ENCODE peak calls at places on chromosomes 12 and 14, in seven cellular contexts. L is esophagus squamous epithelium, N is stomach, I is uterus, R is endothelial cell of umbilical vein, Q is adrenal gland, D is transverse colon. Z is an unnamed sample. For H3K27me3, the result is how much of the 10 kb centered on the place peaks cover.

GRCh38 chr14:74503973-74504335 is 10.4 kb downstream of the ISCA2 start:
- DNase-seq in L (no peak), N (no peak), I (no peak), R (no peak), Q (no peak), D (no peak), Z (no peak)

GRCh38 chr14:62329427-62329826 is 567.2 kb downstream of the SNAPC1 start:
- DNase-seq in L (no peak), N (no peak), I (no peak), R (no peak), Q (no peak), D (no peak), Z (no peak)

GRCh38 chr12:111789779-111790178 is 23.0 kb downstream of the ALDH2 start:
- DNase-seq in L (no peak), N (no peak), I (no peak), R (no peak), Q (no peak), D (no peak), Z (no peak)

GRCh38 chr12:48973531-48973930 is 2.0 kb upstream of the WNT10B start:
- DNase-seq in L (no peak), N (no peak), I (no peak), R (no peak), Q (no peak), D (no peak), Z (no peak)

GRCh38 chr14:101118746-101119610 is 215.5 kb upstream of the RTL1 start:
- DNase-seq in L (no peak), N (peak), I (no peak), R (no peak), Q (peak), D (no peak), Z (peak)

GRCh38 chr12:123929869-123930583 is 42.6 kb downstream of the CCDC92 start:
- DNase-seq in L (no peak), N (no peak), I (no peak), R (no peak), Q (no peak), D (no peak), Z (no peak)

GRCh38 chr14:51394391-51394790 is 154.3 kb downstream of the TMX1 start:
- DNase-seq in L (no peak), N (no peak), I (no peak), R (peak), Q (no peak), D (no peak), Z (no peak)

GRCh38 chr14:44979740-44980346 is 17.9 kb downstream of the TOGARAM1 start:
- DNase-seq in L (no peak), N (peak), I (peak), R (peak), Q (peak), D (no peak), Z (no peak)

DNA sequence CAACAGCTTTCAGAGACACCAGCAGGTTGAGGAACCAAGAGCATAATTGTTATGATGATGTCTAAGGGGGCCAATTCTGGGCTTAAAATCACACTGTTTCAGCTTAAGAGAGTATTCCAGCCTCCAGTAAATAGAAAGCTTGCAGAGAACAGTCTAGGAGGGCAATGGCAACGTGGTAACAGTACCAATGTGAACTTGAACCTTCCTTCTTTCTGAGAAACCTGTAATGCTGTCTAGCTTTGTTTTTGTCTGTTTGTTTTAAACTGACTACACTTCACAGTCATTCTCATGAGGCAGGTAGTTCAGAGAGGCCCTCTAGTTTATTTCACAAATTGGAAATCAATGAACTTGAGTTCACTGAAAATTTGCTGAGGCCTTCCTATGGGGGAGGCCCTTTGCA is 2.9 kb upstream of the ATP2A2 start:
- DNase-seq in L (no peak), N (no peak), I (no peak), R (no peak), Q (no peak), D (no peak), Z (no peak)
- H3K4me3 ChIP-seq in L (no peak), N (no peak), I (no peak), R (no peak), Q (no peak), D (no peak), Z (no peak)

GRCh38 chr12:39442895-39443703 is at the start of gene KIF21A:
- DNase-seq in L (peak), N (peak), I (peak), R (peak), Q (peak), D (peak), Z (peak)
- TF ChIP-seq POLR2A in L (no peak), N (no peak), I (peak), R (peak), Q (peak), D (peak), Z (peak)

GRCh38 chr14:95700221-95700976 is 13.5 kb downstream of the TCL1A start:
- DNase-seq in L (no peak), N (no peak), I (no peak), R (no peak), Q (no peak), D (no peak), Z (no peak)
- H3K27me3 ChIP-seq in L (under half), N (under half), I (under half), R (under half), Q (under half), D (under half), Z (under half)

DNA sequence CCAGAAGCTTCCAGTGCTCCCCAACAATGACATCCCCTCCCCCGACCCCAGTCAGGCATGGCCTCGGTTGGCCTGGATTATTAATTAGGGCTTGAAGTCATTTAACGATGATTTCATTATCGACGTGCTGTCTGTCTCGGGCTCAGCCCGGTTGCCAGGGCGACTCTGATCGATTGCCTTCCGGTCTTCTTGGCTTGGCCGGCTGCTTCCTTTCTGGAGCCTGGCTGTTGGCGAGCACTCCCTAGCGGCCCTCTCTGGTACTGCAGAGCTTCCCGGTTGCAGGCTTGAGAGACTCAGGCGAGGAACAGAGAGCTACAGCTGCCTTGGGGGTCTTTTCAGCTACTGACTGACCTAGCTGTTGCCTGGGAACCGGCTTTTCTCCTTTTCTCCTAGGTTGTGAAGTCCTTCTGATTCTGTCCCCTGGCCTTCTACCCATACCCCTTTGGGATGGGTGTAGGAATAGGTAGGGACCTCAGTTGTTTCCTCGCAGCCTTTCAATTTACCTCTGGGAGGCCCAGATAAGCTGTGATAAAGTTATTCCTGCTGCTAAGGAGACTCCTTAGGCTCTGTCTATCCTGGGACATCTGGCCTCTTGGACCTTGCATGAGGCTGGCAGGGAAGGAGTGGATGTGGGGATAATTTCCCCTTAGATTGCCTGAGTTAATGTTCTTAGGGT is 5.5 kb upstream of the CISTR start:
- DNase-seq in L (no peak), N (peak), I (peak), R (peak), Q (peak), D (peak), Z (peak)
- H3K4me3 ChIP-seq in L (no peak), N (no peak), I (no peak), R (no peak), Q (peak), D (no peak), Z (no peak)

GRCh38 chr14:49633650-49634546 is 1.1 kb downstream of the DNAAF2 start:
- DNase-seq in L (peak), N (peak), I (peak), R (peak), Q (peak), D (peak), Z (peak)

GRCh38 chr14:49636866-49637265 is 1.8 kb upstream of the DNAAF2 start:
- DNase-seq in L (no peak), N (no peak), I (no peak), R (no peak), Q (no peak), D (no peak), Z (no peak)

GRCh38 chr14:49637534-49638078 is 2.6 kb upstream of the DNAAF2 start:
- DNase-seq in L (no peak), N (no peak), I (no peak), R (no peak), Q (no peak), D (no peak), Z (no peak)

GRCh38 chr14:49634547-49635334 is at the start of gene DNAAF2:
- DNase-seq in L (peak), N (peak), I (peak), R (peak), Q (peak), D (peak), Z (peak)
- TF ChIP-seq POLR2A in L (no peak), N (no peak), I (no peak), R (peak), Q (peak), D (no peak), Z (no peak)

DNA sequence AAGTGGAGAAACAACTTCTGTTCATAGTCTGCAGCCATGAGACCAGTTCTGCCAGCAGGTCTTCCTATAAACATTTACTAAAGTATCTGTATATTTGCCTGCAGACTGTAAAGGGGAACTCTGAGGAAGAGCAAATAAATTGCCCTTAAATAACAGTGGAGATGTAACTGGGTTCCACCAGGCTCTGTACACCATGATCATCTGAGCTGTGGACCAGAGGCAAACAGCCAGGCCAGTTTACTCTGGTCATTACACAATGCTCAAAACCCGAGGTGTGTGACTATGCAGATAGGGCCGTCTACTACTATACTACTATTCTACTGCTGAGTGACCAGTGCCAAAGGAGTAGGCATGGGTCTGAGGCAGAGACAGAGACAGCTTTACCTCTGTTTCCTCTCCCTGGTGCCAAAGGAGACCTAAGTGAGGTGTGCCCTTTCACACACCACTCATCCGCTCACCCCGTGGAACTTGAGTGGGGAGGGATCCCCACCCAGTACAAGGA is 21.2 kb upstream of the CERS5 start:
- DNase-seq in L (no peak), N (no peak), I (peak), R (no peak), Q (no peak), D (no peak), Z (no peak)
- H3K27me3 ChIP-seq in L (under half), N (under half), I (under half), R (under half), Q (under half), D (under half), Z (under half)

DNA sequence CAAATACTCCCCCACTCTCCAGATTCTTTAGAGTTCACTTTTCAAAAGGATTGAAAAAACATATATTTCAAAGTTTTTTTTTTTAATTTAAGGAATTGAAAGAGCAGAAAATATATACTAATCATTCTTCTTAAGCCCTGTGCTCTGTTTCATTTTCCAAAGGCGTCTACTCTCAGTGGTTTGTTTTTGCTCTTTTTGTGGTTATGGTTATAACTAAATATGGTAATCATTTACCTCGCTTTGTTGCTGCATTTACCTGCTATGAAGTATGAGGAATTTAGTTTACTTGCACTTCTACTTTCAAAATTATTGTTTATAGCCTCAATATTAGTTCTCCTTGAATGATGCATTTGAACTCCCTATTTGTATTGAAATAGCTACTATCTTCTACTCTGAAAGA is 55.9 kb upstream of the LRRK2 start:
- DNase-seq in L (no peak), N (no peak), I (no peak), R (no peak), Q (no peak), D (no peak), Z (no peak)
- H3K4me3 ChIP-seq in L (no peak), N (no peak), I (no peak), R (no peak), Q (no peak), D (no peak), Z (no peak)

GRCh38 chr12:52278931-52279682 is 4.7 kb downstream of the KRT86 start:
- DNase-seq in L (no peak), N (peak), I (peak), R (peak), Q (peak), D (peak), Z (peak)

GRCh38 chr12:52279683-52280318 is 5.4 kb downstream of the KRT86 start:
- DNase-seq in L (no peak), N (peak), I (no peak), R (no peak), Q (peak), D (no peak), Z (no peak)

GRCh38 chr12:52280796-52281560 is 6.5 kb downstream of the KRT86 start:
- DNase-seq in L (no peak), N (peak), I (peak), R (no peak), Q (peak), D (peak), Z (peak)

GRCh38 chr12:52278530-52278929 is 4.1 kb downstream of the KRT86 start:
- DNase-seq in L (no peak), N (peak), I (no peak), R (no peak), Q (no peak), D (no peak), Z (no peak)

DNA sequence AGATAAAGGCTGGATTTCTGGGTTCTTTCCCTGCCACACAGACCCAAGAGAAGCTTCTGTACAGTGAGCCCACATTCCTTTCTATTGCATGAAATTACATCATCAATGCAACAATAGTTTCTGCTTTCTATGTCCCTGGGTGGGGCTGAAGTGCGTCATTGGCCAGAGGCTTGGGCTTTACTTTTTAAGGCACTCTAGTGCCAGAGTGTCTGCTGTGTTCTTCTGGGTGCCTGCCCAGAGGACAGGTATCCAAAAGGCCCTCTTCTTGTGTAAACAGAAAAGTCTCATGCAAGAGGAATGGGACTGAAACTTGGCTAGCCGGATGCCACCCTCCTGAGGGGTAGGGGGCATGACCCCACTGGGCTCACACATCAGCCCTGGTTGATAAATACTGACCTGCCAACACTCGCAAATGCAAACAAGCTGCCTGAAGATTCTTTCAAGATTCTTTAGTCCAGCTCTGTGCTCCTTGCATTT is 5.9 kb downstream of the KRT86 start:
- DNase-seq in L (no peak), N (peak), I (peak), R (peak), Q (peak), D (peak), Z (no peak)
- TF ChIP-seq POLR2A in L (no peak), N (no peak), I (no peak), R (no peak), Q (no peak), D (no peak), Z (no peak)

GRCh38 chr14:36950812-36951211 is 221.6 kb downstream of the SLC25A21 start:
- DNase-seq in L (no peak), N (no peak), I (no peak), R (no peak), Q (no peak), D (no peak), Z (no peak)
- H3K27me3 ChIP-seq in L (under half), N (under half), I (under half), R (under half), Q (under half), D (under half), Z (under half)

Z was measured in ovary.